ENCODE peak calls at places on chromosomes 4 and X, in seven cellular contexts. V is upper lobe of left lung, J is GM12878, Z is right lobe of liver, C is heart left ventricle, I is HepG2, N is body of pancreas. A is an unnamed sample.

GRCh38 chr4:140654516-140654855 is 85.7 kb upstream of the UCP1 start:
- ATAC-seq in N (no peak), V (no peak), J (no peak), C (no peak), I (no peak), Z (no peak), A (no peak)

GRCh38 chr4:169934794-169935400 is 91.3 kb downstream of the MFAP3L start:
- ATAC-seq in J (no peak), Z (no peak), C (no peak), N (no peak), I (no peak), V (no peak), A (no peak)

GRCh38 chr4:41658106-41658505 is 90.4 kb downstream of the PHOX2B start:
- ATAC-seq in I (no peak), N (no peak), Z (no peak), J (no peak), C (no peak), V (no peak), A (no peak)

GRCh38 chr4:95304898-95305297 is 243.9 kb downstream of the UNC5C start:
- ATAC-seq in V (peak), C (peak), I (no peak), Z (no peak), J (no peak), N (no peak), A (no peak)

GRCh38 chr4:127284236-127284635 is 348.5 kb upstream of the INTU start:
- ATAC-seq in N (no peak), Z (no peak), V (no peak), J (no peak), I (no peak), C (no peak), A (no peak)

GRCh38 chr4:88017516-88018302 is 10.3 kb downstream of the PKD2 start:
- ATAC-seq in Z (peak), V (no peak), I (no peak), J (no peak), N (peak), C (peak), A (peak)

GRCh38 chr4:102554482-102554881 is 53.3 kb downstream of the NFKB1 start:
- ATAC-seq in V (no peak), J (no peak), I (no peak), C (peak), N (no peak), Z (no peak), A (peak)

GRCh38 chr4:47484169-47484568 is 906 bp upstream of the ATP10D start:
- ATAC-seq in I (peak), N (no peak), C (no peak), V (no peak), Z (no peak), J (peak), A (no peak)

GRCh38 chr4:172996571-172997216 is 171.9 kb upstream of the GALNT7 start:
- ATAC-seq in I (no peak), J (peak), Z (no peak), N (no peak), V (no peak), C (no peak), A (no peak)

GRCh38 chr4:174080361-174080760 is 203.1 kb downstream of the FBXO8 start:
- ATAC-seq in V (no peak), J (no peak), I (no peak), N (no peak), Z (no peak), C (no peak), A (peak)

GRCh38 chrX:1292581-1293310 is 24.1 kb downstream of the CSF2RA start:
- ATAC-seq in C (no peak), Z (no peak), V (no peak), I (peak), J (peak), N (no peak), A (no peak)

GRCh38 chr4:158786155-158786581 is 17.3 kb downstream of the FNIP2 start:
- ATAC-seq in V (no peak), Z (peak), J (no peak), I (no peak), N (peak), C (peak), A (no peak)

GRCh38 chrX:41317487-41318208 is 16.3 kb upstream of the DDX3X start:
- ATAC-seq in Z (no peak), V (no peak), J (no peak), I (no peak), N (no peak), C (no peak), A (peak)

GRCh38 chrX:21975827-21976226 is 35.3 kb downstream of the SMS start:
- ATAC-seq in J (no peak), V (no peak), N (no peak), C (no peak), I (no peak), Z (peak), A (no peak)

GRCh38 chr4:119570401-119570800 is 58.2 kb downstream of the PDE5A start:
- ATAC-seq in V (no peak), I (no peak), N (peak), Z (no peak), C (no peak), J (no peak), A (no peak)

GRCh38 chrX:46260502-46260901 is 284.7 kb downstream of the ZNF674 start:
- ATAC-seq in Z (no peak), N (no peak), C (no peak), I (no peak), V (peak), J (no peak), A (no peak)

GRCh38 chrX:5876984-5877655 is 351.5 kb downstream of the NLGN4X start:
- ATAC-seq in N (no peak), C (no peak), J (peak), Z (no peak), V (no peak), I (no peak), A (no peak)

GRCh38 chrX:140141444-140142029 is 176.2 kb upstream of the CXorf66 start:
- ATAC-seq in J (peak), C (no peak), Z (peak), V (no peak), I (no peak), N (no peak), A (no peak)

GRCh38 chrX:7091923-7092322 is 55.6 kb upstream of the STS start:
- ATAC-seq in V (no peak), I (no peak), J (peak), Z (peak), C (no peak), N (no peak), A (no peak)

GRCh38 chrX:139924696-139925094 is 8.2 kb downstream of the ATP11C start:
- ATAC-seq in Z (peak), I (no peak), V (no peak), J (no peak), N (no peak), C (no peak), A (no peak)

GRCh38 chr4:184792950-184793555 is 32.7 kb downstream of the ACSL1 start:
- ATAC-seq in C (peak), N (no peak), J (peak), I (no peak), Z (peak), V (peak), A (peak)

GRCh38 chr4:38071801-38072567 is 111.8 kb downstream of the PTTG2 start:
- ATAC-seq in Z (peak), N (no peak), C (peak), J (peak), I (peak), V (no peak), A (peak)

GRCh38 chr4:56530269-56531148 is 24.9 kb downstream of the ARL9 start:
- ATAC-seq in N (peak), V (peak), I (peak), C (peak), Z (peak), J (peak), A (peak)
- TF ChIP-seq POLR2A in N (no peak), V (no peak), I (no peak), C (no peak), Z (no peak), J (no peak), A (peak)

GRCh38 chrX:136880452-136881013 is at the start of gene RBMX:
- ATAC-seq in N (peak), Z (peak), J (peak), I (peak), V (peak), C (peak), A (peak)
- TF ChIP-seq POLR2A in N (peak), Z (peak), J (peak), I (peak), V (peak), C (peak), A (peak)

GRCh38 chr4:139304920-139305319 is 2.6 kb upstream of the NDUFC1 start:
- ATAC-seq in N (no peak), I (no peak), J (no peak), Z (no peak), C (no peak), V (no peak), A (no peak)

GRCh38 chr4:139299536-139299935 is 1.8 kb upstream of the NAA15 start:
- ATAC-seq in Z (no peak), J (no peak), V (no peak), C (no peak), N (no peak), I (no peak), A (no peak)

GRCh38 chr4:139300431-139301142 is 718 bp upstream of the NAA15 start:
- ATAC-seq in N (peak), V (peak), Z (peak), C (peak), I (peak), J (peak), A (peak)

GRCh38 chr4:139301821-139302611 is at the start of gene NDUFC1:
- ATAC-seq in Z (peak), C (peak), I (peak), V (peak), J (peak), N (peak), A (peak)

DNA sequence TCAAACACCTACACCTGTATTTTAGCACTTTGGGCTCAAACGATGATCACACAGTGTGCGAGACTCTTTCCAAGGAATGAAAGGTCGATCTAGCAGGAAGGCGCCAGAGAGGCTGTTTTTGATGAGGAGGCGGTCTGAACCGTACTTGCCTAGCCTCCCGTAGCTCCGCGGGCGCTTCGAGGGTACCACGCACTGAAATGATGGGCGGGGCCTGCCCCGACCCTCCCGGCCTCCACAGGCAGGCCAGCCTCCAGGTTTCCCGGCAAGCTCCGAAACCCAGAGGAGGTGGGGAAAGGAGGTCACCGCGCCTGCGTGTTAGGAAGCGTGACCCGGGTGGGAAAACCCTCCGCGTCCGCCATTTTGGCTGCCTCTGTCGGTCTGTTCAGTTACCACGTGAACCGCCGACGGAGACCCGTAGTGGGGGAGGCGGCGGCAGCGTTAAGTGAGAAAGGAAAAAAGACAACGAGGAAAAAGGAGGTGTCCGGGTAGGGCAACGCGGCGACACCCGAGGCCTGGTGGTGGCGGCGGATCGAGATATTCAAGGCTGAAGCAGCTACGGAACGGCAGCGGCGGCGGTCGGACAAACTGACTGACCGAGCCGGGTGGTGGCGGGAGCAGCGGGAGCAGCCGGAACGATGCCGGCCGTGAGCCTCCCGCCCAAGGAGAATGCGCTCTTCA is at the start of gene NAA15:
- ATAC-seq in N (peak), V (peak), I (peak), Z (peak), C (peak), J (peak), A (peak)
- TF ChIP-seq POLR2A in N (peak), V (peak), I (peak), Z (peak), C (no peak), J (peak), A (peak)

DNA sequence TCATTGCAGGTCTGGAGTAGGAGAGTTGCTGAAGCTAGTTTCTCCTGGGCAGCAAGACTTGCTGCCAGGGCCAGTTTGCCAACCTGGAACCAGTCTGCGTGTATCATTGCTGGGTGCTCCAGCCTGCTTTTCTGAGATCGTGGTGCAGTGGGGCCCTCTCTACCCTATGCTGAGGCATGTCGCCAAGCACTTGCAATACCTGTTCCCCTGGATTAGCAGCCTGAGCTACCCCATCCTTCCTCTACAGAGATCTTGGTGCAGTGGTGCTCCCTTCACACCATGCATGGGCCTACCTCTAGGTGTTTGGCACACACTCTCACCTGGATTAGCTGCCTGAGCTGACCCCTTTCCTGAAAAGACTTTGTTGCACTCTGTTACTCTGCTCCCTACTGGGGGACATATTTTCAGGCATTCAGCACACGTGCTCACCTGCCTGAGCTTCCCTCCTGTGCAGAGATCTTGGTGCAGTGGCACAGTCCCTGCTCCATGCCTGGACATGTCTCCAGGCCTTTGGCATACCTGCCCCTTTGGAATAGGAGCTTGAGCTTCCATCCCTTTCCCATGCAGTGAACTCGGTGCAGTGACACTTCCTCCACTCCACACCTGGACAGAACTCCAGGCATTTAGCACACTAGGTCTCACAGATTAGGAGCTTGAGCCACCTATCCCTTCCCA is 133.7 kb upstream of the CXCL13 start:
- ATAC-seq in C (no peak), V (peak), I (no peak), Z (no peak), J (no peak), N (no peak), A (no peak)
- TF ChIP-seq POLR2A in C (no peak), V (no peak), I (no peak), Z (no peak), J (no peak), N (no peak), A (no peak)

GRCh38 chr4:22515888-22516541 is at the start of gene ADGRA3:
- ATAC-seq in V (peak), C (peak), J (peak), Z (peak), N (peak), I (peak), A (peak)
- TF ChIP-seq POLR2A in V (no peak), C (no peak), J (no peak), Z (peak), N (peak), I (peak), A (no peak)

DNA sequence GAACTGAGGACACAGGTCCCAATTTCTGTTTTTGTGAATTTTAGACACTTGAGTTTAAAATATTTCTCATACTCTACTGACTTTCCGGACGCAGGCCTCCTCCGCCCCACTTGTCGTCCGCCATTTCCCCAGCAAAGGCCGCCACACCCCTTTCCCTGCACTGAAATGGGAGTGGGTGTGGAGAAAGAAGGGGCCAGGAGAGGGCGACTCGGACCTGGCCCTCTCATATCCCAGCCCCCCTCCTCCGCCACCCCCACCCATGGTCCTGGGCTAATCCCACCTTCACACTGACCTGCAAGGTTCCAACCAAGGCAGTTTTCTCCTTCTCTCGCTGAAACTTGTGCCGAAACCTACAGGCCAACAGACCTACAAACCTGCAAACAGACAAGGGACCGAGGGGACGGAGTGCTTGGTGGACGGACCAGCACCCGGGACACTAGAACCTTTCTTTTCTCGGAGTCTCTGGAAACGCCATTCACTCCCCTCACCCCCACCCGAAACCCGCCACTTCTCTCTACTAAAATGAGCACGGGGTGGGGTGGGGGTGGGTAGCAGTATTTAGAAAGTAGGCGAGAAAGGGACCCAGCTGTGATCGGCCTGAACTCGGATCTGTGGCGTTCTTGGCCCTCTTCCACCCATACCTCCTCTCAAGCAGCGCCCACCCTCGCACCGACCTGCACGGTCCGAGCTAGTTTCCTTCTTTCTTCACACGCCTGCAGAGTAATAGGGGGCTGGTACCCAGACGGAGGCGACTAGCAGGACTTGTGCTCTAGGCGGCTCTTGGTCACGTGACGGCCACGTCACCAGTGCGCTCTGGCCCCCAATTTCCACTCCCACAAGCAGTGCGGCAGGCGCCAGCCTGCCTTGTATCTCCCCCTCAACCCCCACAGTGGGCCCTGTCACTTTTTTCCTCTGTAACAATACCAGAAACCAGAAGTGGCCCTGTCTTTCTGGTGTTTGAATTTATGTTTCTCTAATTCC is at the start of gene ARMCX6:
- ATAC-seq in V (peak), J (peak), I (peak), Z (peak), C (peak), N (peak), A (peak)
- TF ChIP-seq POLR2A in V (no peak), J (peak), I (peak), Z (no peak), C (no peak), N (peak), A (no peak)

GRCh38 chrX:50638123-50638522 is 167.5 kb upstream of the DGKK start:
- ATAC-seq in V (no peak), Z (peak), C (peak), I (no peak), J (no peak), N (no peak), A (no peak)
- TF ChIP-seq POLR2A in V (no peak), Z (no peak), C (no peak), I (no peak), J (no peak), N (no peak), A (no peak)

A was measured in gastroesophageal sphincter.